ENCODE peak calls at places on chromosomes 7 and 10, in six cellular contexts. V is upper lobe of right lung, H is right lobe of liver, S is fibroblast of mammary gland, D is HCT116, Y is cardiac muscle cell. N is an unnamed sample.

GRCh38 chr10:110002801-110003523 is 4.8 kb upstream of the ADD3 start:
- DNase-seq in S (no peak), Y (no peak), V (no peak), H (no peak), D (no peak), N (no peak)

GRCh38 chr10:60883187-60883586 is 60.8 kb downstream of the RHOBTB1 start:
- DNase-seq in D (peak), H (no peak), S (peak), V (no peak), Y (peak), N (no peak)

GRCh38 chr10:44300666-44301649 is 83.9 kb downstream of the CXCL12 start:
- DNase-seq in Y (peak), S (peak), H (no peak), V (no peak), D (peak), N (no peak)

GRCh38 chr7:126940723-126941307 is 311.9 kb downstream of the GRM8 start:
- DNase-seq in D (no peak), V (no peak), H (no peak), Y (no peak), S (no peak), N (no peak)

GRCh38 chr10:23314835-23315239 is 29.8 kb downstream of the C10orf67 start:
- DNase-seq in H (no peak), D (peak), Y (peak), V (no peak), S (peak), N (no peak)

GRCh38 chr10:24457661-24458318 is 248.9 kb downstream of the KIAA1217 start:
- DNase-seq in V (no peak), H (no peak), D (no peak), S (peak), Y (no peak), N (no peak)

GRCh38 chr7:40726559-40726958 is 591.8 kb downstream of the SUGCT start:
- DNase-seq in H (no peak), D (no peak), V (no peak), S (no peak), Y (no peak), N (no peak)

GRCh38 chr7:151597541-151597940 is 77.8 kb upstream of the RHEB start:
- DNase-seq in V (no peak), S (no peak), H (no peak), D (no peak), Y (no peak), N (no peak)

GRCh38 chr7:72805526-72806494 is 22.2 kb downstream of the TYW1B start:
- DNase-seq in V (no peak), S (peak), Y (peak), D (no peak), H (no peak), N (no peak)

GRCh38 chr7:45252857-45253256 is 95.3 kb downstream of the RAMP3 start:
- DNase-seq in D (no peak), H (no peak), S (no peak), Y (no peak), V (no peak), N (no peak)

GRCh38 chr10:70699659-70700174 is 27.4 kb downstream of the ADAMTS14 start:
- DNase-seq in D (no peak), V (no peak), S (peak), Y (no peak), H (peak), N (no peak)

GRCh38 chr7:32868116-32868515 is 23.4 kb downstream of the KBTBD2 start:
- DNase-seq in D (no peak), S (no peak), Y (no peak), V (no peak), H (no peak), N (no peak)

GRCh38 chr10:124906551-124907001 is 35.3 kb upstream of the ZRANB1 start:
- DNase-seq in V (no peak), D (no peak), H (no peak), S (peak), Y (peak), N (no peak)

GRCh38 chr7:158362001-158362400 is 225.6 kb downstream of the PTPRN2 start:
- DNase-seq in D (no peak), H (no peak), S (no peak), Y (no peak), V (peak), N (no peak)

GRCh38 chr7:27110977-27111752 is 8.7 kb upstream of the HOXA2 start:
- DNase-seq in H (no peak), S (peak), V (no peak), D (no peak), Y (no peak), N (no peak)

GRCh38 chr7:90574820-90575187 is 21.3 kb upstream of the CDK14 start:
- DNase-seq in S (no peak), D (no peak), H (no peak), Y (no peak), V (no peak), N (no peak)

GRCh38 chr7:101725911-101726310 is 91.5 kb upstream of the CUX1 start:
- DNase-seq in S (no peak), Y (no peak), H (no peak), V (no peak), D (no peak), N (no peak)

GRCh38 chr10:6271663-6272062 is 68.9 kb downstream of the PFKFB3 start:
- DNase-seq in D (no peak), H (no peak), V (no peak), Y (no peak), S (no peak), N (no peak)

GRCh38 chr7:88184848-88185304 is 35.0 kb downstream of the SRI start:
- DNase-seq in H (no peak), S (peak), V (no peak), Y (peak), D (no peak), N (no peak)

GRCh38 chr7:148058092-148058491 is 532.5 kb upstream of the C7orf33 start:
- DNase-seq in D (no peak), V (no peak), S (no peak), Y (no peak), H (no peak), N (no peak)

GRCh38 chr7:5455175-5455574 is 31.5 kb upstream of the TNRC18 start:
- DNase-seq in S (no peak), Y (no peak), D (no peak), H (no peak), V (no peak), N (no peak)

GRCh38 chr7:95493247-95493646 is 7.5 kb downstream of the ASB4 start:
- DNase-seq in S (peak), V (no peak), Y (no peak), D (no peak), H (no peak), N (no peak)

GRCh38 chr10:48608279-48608681 is 3.4 kb upstream of the ARHGAP22 start:
- DNase-seq in V (no peak), Y (peak), D (peak), H (no peak), S (peak), N (no peak)

GRCh38 chr7:132075573-132075972 is 500.7 kb downstream of the PLXNA4 start:
- DNase-seq in S (no peak), Y (no peak), V (no peak), D (no peak), H (no peak), N (no peak)

GRCh38 chr7:70676243-70676642 is 455.7 kb upstream of the GALNT17 start:
- DNase-seq in S (no peak), V (no peak), H (no peak), D (no peak), Y (no peak), N (no peak)

GRCh38 chr10:43001427-43001795 is 75.5 kb upstream of the RET start:
- DNase-seq in H (peak), V (no peak), Y (no peak), D (no peak), S (no peak), N (no peak)

GRCh38 chr7:128934361-128935352 is 3.1 kb upstream of the IRF5 start:
- DNase-seq in D (no peak), S (no peak), H (peak), Y (no peak), V (peak), N (no peak)

GRCh38 chr10:624605-625334 is 64.7 kb downstream of the DIP2C start:
- DNase-seq in H (peak), D (no peak), S (peak), V (peak), Y (peak), N (no peak)

GRCh38 chr10:103353281-103353680 is 2.3 kb upstream of the PCGF6 start:
- DNase-seq in V (no peak), Y (no peak), D (no peak), S (no peak), H (no peak), N (no peak)

DNA sequence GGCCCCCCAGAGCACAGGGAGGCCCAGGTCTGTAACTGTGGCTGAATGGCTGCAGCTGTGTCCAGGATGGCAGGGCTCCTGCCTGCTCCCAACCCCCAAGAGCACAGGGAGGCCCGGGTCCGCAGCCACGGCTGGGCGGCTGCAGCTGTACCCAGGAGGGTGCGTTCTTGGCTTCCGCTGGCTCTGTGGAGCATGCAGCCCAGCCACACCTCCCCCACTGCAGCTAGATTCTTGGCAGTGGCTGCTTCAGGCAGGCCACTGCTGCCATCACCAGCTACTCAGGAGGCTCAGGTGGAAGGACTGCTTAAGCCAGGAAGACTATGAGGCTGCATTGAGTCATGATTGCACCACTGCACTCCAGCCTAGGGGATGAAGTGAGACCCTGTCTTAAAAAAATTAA is 27.9 kb downstream of the C7orf25 start:
- DNase-seq in S (peak), H (no peak), Y (peak), D (no peak), V (peak), N (no peak)
- TF ChIP-seq CTCF in S (no peak), H (no peak), Y (no peak), D (no peak), V (no peak), N (no peak)

GRCh38 chr10:100022403-100022802 is 12.7 kb upstream of the DNMBP start:
- DNase-seq in D (no peak), Y (peak), H (no peak), V (no peak), S (peak), N (no peak)

GRCh38 chr10:100025528-100026070 is 15.9 kb upstream of the DNMBP start:
- DNase-seq in S (no peak), H (no peak), Y (no peak), D (no peak), V (no peak), N (no peak)

GRCh38 chr10:100024741-100025140 is 15.0 kb upstream of the DNMBP start:
- DNase-seq in Y (no peak), S (no peak), D (no peak), H (no peak), V (no peak), N (no peak)

DNA sequence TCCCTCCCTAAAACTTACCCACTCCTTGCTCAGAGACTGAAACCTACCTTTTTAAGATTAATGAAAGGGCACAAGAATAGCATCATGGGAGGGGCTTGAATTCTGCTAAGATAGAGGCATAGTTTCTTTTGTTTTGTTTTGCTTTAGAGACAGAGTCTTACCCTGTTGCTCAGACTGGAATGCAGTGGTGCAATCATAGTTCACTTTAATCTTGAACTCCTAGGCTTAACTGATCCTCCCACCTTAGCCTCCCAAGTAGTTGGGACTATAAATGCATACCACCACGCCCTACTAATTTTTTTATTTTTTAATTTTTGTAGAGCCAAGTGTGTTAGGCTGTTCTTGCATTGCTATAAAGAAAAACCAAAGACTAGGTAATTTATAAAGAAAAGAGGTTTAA is 17.7 kb upstream of the DNMBP start:
- DNase-seq in V (no peak), D (no peak), H (no peak), S (no peak), Y (peak), N (no peak)
- TF ChIP-seq CTCF in V (no peak), D (no peak), H (no peak), S (no peak), Y (no peak), N (no peak)

DNA sequence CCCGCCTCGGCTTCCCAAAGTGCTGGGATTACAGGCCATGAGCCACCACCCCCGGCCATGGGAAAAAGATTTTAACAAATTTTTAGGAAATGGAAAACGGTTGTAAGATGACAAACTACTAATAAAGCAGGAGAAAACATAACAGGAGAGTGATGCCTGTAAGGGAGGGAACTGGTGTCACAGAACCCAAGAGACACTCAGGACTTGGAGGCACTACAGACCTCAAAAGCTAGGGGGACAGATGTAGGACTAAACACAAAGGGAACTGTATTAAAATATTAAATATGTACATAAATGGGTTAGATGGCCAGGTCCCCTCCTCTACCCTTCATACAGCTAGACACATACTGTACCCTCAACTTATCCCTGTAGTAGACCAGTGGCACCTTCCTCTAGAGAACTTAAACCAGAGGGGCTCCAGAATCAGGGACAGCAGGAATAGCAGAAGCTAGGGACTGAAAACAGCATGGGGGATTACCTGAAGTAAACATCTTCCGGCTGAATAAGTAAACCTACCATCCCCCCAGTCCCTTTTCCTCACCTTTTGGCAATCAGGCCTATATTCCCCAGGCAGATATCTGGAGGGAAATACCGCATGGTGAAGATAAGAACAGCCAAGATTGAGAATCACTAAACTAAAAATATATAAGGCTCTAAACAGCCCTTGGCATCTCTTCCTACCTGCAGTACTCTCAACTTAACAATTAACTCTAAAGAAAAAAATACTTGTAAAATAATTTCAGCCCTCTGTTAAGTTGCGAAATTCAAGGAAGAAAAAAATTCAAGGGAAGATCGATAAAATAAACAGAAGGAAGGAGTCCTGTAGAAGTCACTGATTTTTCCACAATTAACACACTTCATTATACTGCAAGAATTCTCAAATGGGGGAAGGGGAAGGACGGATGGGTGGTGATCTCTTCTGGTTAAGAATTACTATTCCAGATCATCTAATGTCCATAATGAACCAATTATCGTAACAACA is 15.5 kb downstream of the TM9SF3 start:
- DNase-seq in H (no peak), S (no peak), V (no peak), Y (no peak), D (no peak), N (no peak)
- TF ChIP-seq CTCF in H (no peak), S (no peak), V (no peak), Y (no peak), D (no peak), N (no peak)

GRCh38 chr7:142654398-142654797 is 94.9 kb upstream of the PRSS1 start:
- DNase-seq in V (no peak), H (no peak), S (no peak), D (no peak), Y (no peak), N (no peak)
- TF ChIP-seq CTCF in V (no peak), H (no peak), S (peak), D (peak), Y (peak), N (peak)

DNA sequence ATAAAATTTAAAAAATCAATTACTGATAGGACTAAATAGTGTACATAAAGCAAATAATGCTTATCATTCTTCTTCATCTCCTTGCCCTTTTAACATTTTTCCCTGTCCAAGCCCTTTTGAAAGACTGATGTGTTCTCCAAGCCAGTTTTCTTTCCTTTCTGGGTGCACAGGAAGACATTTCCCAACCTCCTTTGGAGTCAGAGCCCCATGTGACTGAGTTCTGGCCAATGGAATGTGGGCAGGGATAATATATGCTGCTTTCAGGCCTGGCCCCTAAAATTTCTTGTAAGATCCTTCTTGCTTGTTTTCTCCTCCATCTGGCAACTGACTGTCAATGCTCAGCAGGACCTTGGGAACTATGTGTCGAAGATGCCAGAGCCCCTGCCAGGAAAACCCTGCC is 197.5 kb downstream of the EMX2 start:
- DNase-seq in S (no peak), Y (no peak), D (no peak), V (no peak), H (no peak), N (no peak)
- TF ChIP-seq CTCF in S (no peak), Y (no peak), D (no peak), V (no peak), H (no peak), N (no peak)

DNA sequence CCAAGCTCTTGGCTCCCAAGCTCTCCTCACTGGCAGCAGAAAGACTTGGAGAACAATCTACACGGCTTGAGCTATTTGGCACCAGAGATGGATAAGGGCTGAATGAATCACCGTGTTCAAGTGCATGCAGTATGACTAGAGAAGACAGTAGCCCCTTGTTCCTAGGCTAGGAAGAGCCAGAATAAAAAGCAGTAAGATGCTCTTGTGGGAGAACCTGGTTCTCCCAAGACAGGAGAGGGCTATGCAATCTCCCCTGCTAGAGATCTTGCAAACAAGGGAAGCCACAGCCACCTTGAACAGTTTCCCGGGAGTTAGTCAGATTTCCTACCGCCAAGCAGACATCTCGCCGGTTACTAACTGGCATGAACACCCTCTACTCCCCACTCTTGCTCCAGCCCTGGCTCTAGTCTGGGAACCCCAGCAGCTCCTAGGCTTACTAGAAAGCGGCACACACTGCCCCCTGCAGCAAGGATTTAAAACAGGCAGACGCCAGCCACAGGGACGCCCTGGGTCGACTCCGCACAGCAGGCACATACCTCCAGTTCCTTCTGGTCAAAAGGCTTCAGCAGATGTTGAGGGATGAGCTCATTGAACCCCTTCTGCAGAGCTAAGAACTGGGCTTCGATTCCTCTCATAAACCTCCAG is 107.3 kb downstream of the SMURF1 start:
- DNase-seq in Y (peak), D (no peak), S (peak), H (no peak), V (no peak), N (no peak)
- TF ChIP-seq CTCF in Y (peak), D (no peak), S (peak), H (peak), V (peak), N (peak)

DNA sequence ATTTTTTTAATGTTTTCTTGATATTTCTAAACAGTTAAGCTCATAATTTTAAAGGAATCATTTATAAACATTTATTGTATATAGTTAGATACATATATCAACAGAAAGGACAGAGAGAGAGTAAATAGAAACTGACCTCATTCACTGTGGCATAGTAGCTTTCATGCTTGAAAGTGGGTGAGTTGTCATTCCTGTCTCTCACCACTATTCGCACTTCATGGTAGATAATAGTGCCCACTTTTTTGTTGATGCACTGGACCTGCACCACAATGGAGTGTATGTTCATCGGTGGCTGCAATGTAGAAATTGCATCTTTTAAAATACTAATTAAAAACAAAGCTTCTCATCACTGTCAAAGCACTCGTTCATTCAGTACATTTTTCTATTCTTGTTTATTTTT is 432.0 kb downstream of the PCDH15 start:
- DNase-seq in V (no peak), H (no peak), S (no peak), D (no peak), Y (no peak), N (no peak)
- TF ChIP-seq CTCF in V (no peak), H (no peak), S (no peak), D (no peak), Y (no peak), N (no peak)

DNA sequence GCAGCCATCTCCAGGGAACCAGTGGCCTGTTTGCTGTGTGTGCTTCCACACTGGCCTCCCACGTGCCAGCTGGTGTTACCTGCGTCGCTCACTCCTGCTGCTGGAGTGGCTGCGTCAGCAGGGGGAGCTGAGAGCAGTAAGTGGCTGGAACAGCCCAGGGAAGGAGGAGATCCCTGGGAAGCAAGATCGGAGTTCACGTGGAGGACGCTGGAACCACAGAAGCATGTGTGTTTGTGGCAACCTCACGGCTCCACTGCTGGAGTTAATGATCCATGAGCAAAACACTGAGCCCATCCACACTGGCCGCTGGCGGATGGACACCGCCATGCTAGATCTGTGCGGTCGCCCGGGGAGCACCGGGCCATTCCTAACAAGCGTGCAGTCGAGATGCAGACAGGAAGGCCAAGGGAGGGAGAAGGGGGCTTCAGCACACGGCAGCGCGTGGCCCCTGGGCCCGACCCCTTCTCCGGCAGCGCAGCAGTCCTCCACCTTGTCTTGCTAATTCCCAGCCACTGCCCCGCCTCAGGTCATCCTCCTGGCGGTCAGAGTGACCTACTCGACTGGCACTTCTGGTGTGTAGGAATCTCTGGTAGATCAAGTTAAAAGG is 68.5 kb upstream of the EEPD1 start:
- DNase-seq in H (peak), V (no peak), S (peak), D (peak), Y (peak), N (no peak)
- TF ChIP-seq CTCF in H (peak), V (no peak), S (peak), D (peak), Y (peak), N (peak)

N was measured in D721Med.